ENCODE peak calls at places on chromosomes 6 and 20, in nine cellular contexts. One of them, this sample, is unnamed.

GRCh38 chr6:144215402-144215931 is 65.2 kb downstream of the STX11 start:
- DNase-seq in GM10248: peak
- DNase-seq in omental fat pad: no peak
- DNase-seq in H7: peak
- DNase-seq in NCI-H774: no peak
- DNase-seq in HEK293T: peak
- DNase-seq in GM04504: peak
- DNase-seq in fibroblast of the conjunctiva: peak
- DNase-seq in stimulated activated effector memory CD8-positive, alpha-beta T cell treated with anti-CD3 and anti-CD28 coated beads, Interleukin-12 subunit alpha, Interleukin-12 subunit beta, amount 100 ng/mL, for 72 hours: no peak
- DNase-seq in this sample: no peak

GRCh38 chr20:51767867-51768758 is at the start of gene ATP9A:
- DNase-seq in stimulated activated effector memory CD8-positive, alpha-beta T cell treated with anti-CD3 and anti-CD28 coated beads, Interleukin-12 subunit alpha, Interleukin-12 subunit beta, amount 100 ng/mL, for 72 hours: peak
- DNase-seq in HEK293T: peak
- DNase-seq in H7: peak
- DNase-seq in GM04504: no peak
- DNase-seq in omental fat pad: no peak
- DNase-seq in NCI-H774: no peak
- DNase-seq in fibroblast of the conjunctiva: no peak
- DNase-seq in GM10248: no peak
- DNase-seq in this sample: no peak

GRCh38 chr6:8785223-8785622 is 349.9 kb upstream of the SLC35B3 start:
- DNase-seq in GM10248: no peak
- DNase-seq in HEK293T: no peak
- DNase-seq in H7: no peak
- DNase-seq in GM04504: no peak
- DNase-seq in fibroblast of the conjunctiva: no peak
- DNase-seq in omental fat pad: no peak
- DNase-seq in stimulated activated effector memory CD8-positive, alpha-beta T cell treated with anti-CD3 and anti-CD28 coated beads, Interleukin-12 subunit alpha, Interleukin-12 subunit beta, amount 100 ng/mL, for 72 hours: no peak
- DNase-seq in NCI-H774: no peak
- DNase-seq in this sample: no peak

GRCh38 chr20:6501061-6501460 is 266.4 kb upstream of the BMP2 start:
- DNase-seq in GM10248: no peak
- DNase-seq in HEK293T: no peak
- DNase-seq in NCI-H774: no peak
- DNase-seq in stimulated activated effector memory CD8-positive, alpha-beta T cell treated with anti-CD3 and anti-CD28 coated beads, Interleukin-12 subunit alpha, Interleukin-12 subunit beta, amount 100 ng/mL, for 72 hours: no peak
- DNase-seq in fibroblast of the conjunctiva: peak
- DNase-seq in GM04504: peak
- DNase-seq in omental fat pad: no peak
- DNase-seq in H7: no peak
- DNase-seq in this sample: no peak

GRCh38 chr6:24501914-24502313 is 7.1 kb downstream of the ALDH5A1 start:
- DNase-seq in NCI-H774: no peak
- DNase-seq in stimulated activated effector memory CD8-positive, alpha-beta T cell treated with anti-CD3 and anti-CD28 coated beads, Interleukin-12 subunit alpha, Interleukin-12 subunit beta, amount 100 ng/mL, for 72 hours: no peak
- DNase-seq in HEK293T: no peak
- DNase-seq in H7: no peak
- DNase-seq in omental fat pad: no peak
- DNase-seq in GM10248: no peak
- DNase-seq in fibroblast of the conjunctiva: no peak
- DNase-seq in GM04504: no peak
- DNase-seq in this sample: no peak

GRCh38 chr6:77063494-77063893 is 399.8 kb downstream of the HTR1B start:
- DNase-seq in H7: no peak
- DNase-seq in stimulated activated effector memory CD8-positive, alpha-beta T cell treated with anti-CD3 and anti-CD28 coated beads, Interleukin-12 subunit alpha, Interleukin-12 subunit beta, amount 100 ng/mL, for 72 hours: no peak
- DNase-seq in omental fat pad: no peak
- DNase-seq in NCI-H774: no peak
- DNase-seq in HEK293T: no peak
- DNase-seq in GM04504: no peak
- DNase-seq in GM10248: no peak
- DNase-seq in fibroblast of the conjunctiva: no peak
- DNase-seq in this sample: no peak

GRCh38 chr6:15621203-15622044 is 41.4 kb downstream of the DTNBP1 start:
- DNase-seq in stimulated activated effector memory CD8-positive, alpha-beta T cell treated with anti-CD3 and anti-CD28 coated beads, Interleukin-12 subunit alpha, Interleukin-12 subunit beta, amount 100 ng/mL, for 72 hours: no peak
- DNase-seq in H7: peak
- DNase-seq in GM04504: no peak
- DNase-seq in omental fat pad: no peak
- DNase-seq in GM10248: peak
- DNase-seq in fibroblast of the conjunctiva: no peak
- DNase-seq in HEK293T: no peak
- DNase-seq in NCI-H774: no peak
- DNase-seq in this sample: no peak

GRCh38 chr20:54058420-54059139 is 11.8 kb downstream of the BCAS1 start:
- DNase-seq in fibroblast of the conjunctiva: no peak
- DNase-seq in omental fat pad: no peak
- DNase-seq in HEK293T: no peak
- DNase-seq in H7: no peak
- DNase-seq in NCI-H774: no peak
- DNase-seq in stimulated activated effector memory CD8-positive, alpha-beta T cell treated with anti-CD3 and anti-CD28 coated beads, Interleukin-12 subunit alpha, Interleukin-12 subunit beta, amount 100 ng/mL, for 72 hours: no peak
- DNase-seq in GM10248: no peak
- DNase-seq in GM04504: no peak
- DNase-seq in this sample: no peak

GRCh38 chr6:108295676-108296075 is 822 bp downstream of the AFG1L start:
- DNase-seq in H7: no peak
- DNase-seq in fibroblast of the conjunctiva: no peak
- DNase-seq in HEK293T: no peak
- DNase-seq in GM10248: no peak
- DNase-seq in stimulated activated effector memory CD8-positive, alpha-beta T cell treated with anti-CD3 and anti-CD28 coated beads, Interleukin-12 subunit alpha, Interleukin-12 subunit beta, amount 100 ng/mL, for 72 hours: no peak
- DNase-seq in omental fat pad: no peak
- DNase-seq in GM04504: no peak
- DNase-seq in NCI-H774: peak
- DNase-seq in this sample: peak

GRCh38 chr20:33131949-33132822 is 35.8 kb upstream of the BPIFA2 start:
- DNase-seq in stimulated activated effector memory CD8-positive, alpha-beta T cell treated with anti-CD3 and anti-CD28 coated beads, Interleukin-12 subunit alpha, Interleukin-12 subunit beta, amount 100 ng/mL, for 72 hours: no peak
- DNase-seq in GM04504: no peak
- DNase-seq in fibroblast of the conjunctiva: no peak
- DNase-seq in omental fat pad: no peak
- DNase-seq in H7: peak
- DNase-seq in GM10248: no peak
- DNase-seq in NCI-H774: no peak
- DNase-seq in HEK293T: no peak
- DNase-seq in this sample: no peak

GRCh38 chr6:1473166-1473565 is 83.8 kb downstream of the FOXF2 start:
- DNase-seq in HEK293T: no peak
- DNase-seq in fibroblast of the conjunctiva: no peak
- DNase-seq in NCI-H774: no peak
- DNase-seq in stimulated activated effector memory CD8-positive, alpha-beta T cell treated with anti-CD3 and anti-CD28 coated beads, Interleukin-12 subunit alpha, Interleukin-12 subunit beta, amount 100 ng/mL, for 72 hours: no peak
- DNase-seq in GM10248: no peak
- DNase-seq in omental fat pad: no peak
- DNase-seq in H7: no peak
- DNase-seq in GM04504: no peak
- DNase-seq in this sample: no peak

GRCh38 chr20:40536866-40537265 is 152.2 kb downstream of the MAFB start:
- DNase-seq in GM10248: no peak
- DNase-seq in GM04504: no peak
- DNase-seq in H7: no peak
- DNase-seq in fibroblast of the conjunctiva: no peak
- DNase-seq in NCI-H774: no peak
- DNase-seq in stimulated activated effector memory CD8-positive, alpha-beta T cell treated with anti-CD3 and anti-CD28 coated beads, Interleukin-12 subunit alpha, Interleukin-12 subunit beta, amount 100 ng/mL, for 72 hours: no peak
- DNase-seq in omental fat pad: no peak
- DNase-seq in HEK293T: no peak
- DNase-seq in this sample: no peak

GRCh38 chr6:37777272-37777736 is 42.2 kb upstream of the ZFAND3 start:
- DNase-seq in GM04504: no peak
- DNase-seq in fibroblast of the conjunctiva: no peak
- DNase-seq in omental fat pad: no peak
- DNase-seq in GM10248: peak
- DNase-seq in HEK293T: peak
- DNase-seq in NCI-H774: no peak
- DNase-seq in stimulated activated effector memory CD8-positive, alpha-beta T cell treated with anti-CD3 and anti-CD28 coated beads, Interleukin-12 subunit alpha, Interleukin-12 subunit beta, amount 100 ng/mL, for 72 hours: no peak
- DNase-seq in H7: peak
- DNase-seq in this sample: no peak

GRCh38 chr6:116975600-116975999 is 98.6 kb downstream of the RFX6 start:
- DNase-seq in NCI-H774: no peak
- DNase-seq in GM10248: no peak
- DNase-seq in HEK293T: no peak
- DNase-seq in GM04504: no peak
- DNase-seq in H7: no peak
- DNase-seq in fibroblast of the conjunctiva: no peak
- DNase-seq in stimulated activated effector memory CD8-positive, alpha-beta T cell treated with anti-CD3 and anti-CD28 coated beads, Interleukin-12 subunit alpha, Interleukin-12 subunit beta, amount 100 ng/mL, for 72 hours: no peak
- DNase-seq in omental fat pad: no peak
- DNase-seq in this sample: no peak

GRCh38 chr6:134722996-134723871 is 226.7 kb downstream of the ALDH8A1 start:
- DNase-seq in stimulated activated effector memory CD8-positive, alpha-beta T cell treated with anti-CD3 and anti-CD28 coated beads, Interleukin-12 subunit alpha, Interleukin-12 subunit beta, amount 100 ng/mL, for 72 hours: no peak
- DNase-seq in HEK293T: peak
- DNase-seq in NCI-H774: no peak
- DNase-seq in fibroblast of the conjunctiva: peak
- DNase-seq in GM10248: no peak
- DNase-seq in omental fat pad: no peak
- DNase-seq in GM04504: no peak
- DNase-seq in H7: no peak
- DNase-seq in this sample: peak

GRCh38 chr6:2764610-2765165 is 505 bp upstream of the WRNIP1 start:
- DNase-seq in GM04504: no peak
- DNase-seq in H7: peak
- DNase-seq in fibroblast of the conjunctiva: peak
- DNase-seq in GM10248: peak
- DNase-seq in omental fat pad: no peak
- DNase-seq in stimulated activated effector memory CD8-positive, alpha-beta T cell treated with anti-CD3 and anti-CD28 coated beads, Interleukin-12 subunit alpha, Interleukin-12 subunit beta, amount 100 ng/mL, for 72 hours: no peak
- DNase-seq in HEK293T: no peak
- DNase-seq in NCI-H774: peak
- DNase-seq in this sample: peak

GRCh38 chr6:93407186-93407585 is 12.2 kb downstream of the EPHA7 start:
- DNase-seq in HEK293T: no peak
- DNase-seq in GM10248: no peak
- DNase-seq in fibroblast of the conjunctiva: peak
- DNase-seq in stimulated activated effector memory CD8-positive, alpha-beta T cell treated with anti-CD3 and anti-CD28 coated beads, Interleukin-12 subunit alpha, Interleukin-12 subunit beta, amount 100 ng/mL, for 72 hours: no peak
- DNase-seq in GM04504: no peak
- DNase-seq in H7: no peak
- DNase-seq in NCI-H774: peak
- DNase-seq in omental fat pad: no peak
- DNase-seq in this sample: peak

GRCh38 chr6:7004581-7005297 is 103.0 kb upstream of the RREB1 start:
- DNase-seq in fibroblast of the conjunctiva: no peak
- DNase-seq in NCI-H774: no peak
- DNase-seq in GM10248: no peak
- DNase-seq in omental fat pad: no peak
- DNase-seq in GM04504: no peak
- DNase-seq in HEK293T: no peak
- DNase-seq in stimulated activated effector memory CD8-positive, alpha-beta T cell treated with anti-CD3 and anti-CD28 coated beads, Interleukin-12 subunit alpha, Interleukin-12 subunit beta, amount 100 ng/mL, for 72 hours: no peak
- DNase-seq in H7: no peak
- DNase-seq in this sample: no peak

GRCh38 chr6:106508836-106509235 is 120.5 kb downstream of the RTN4IP1 start:
- DNase-seq in GM10248: no peak
- DNase-seq in stimulated activated effector memory CD8-positive, alpha-beta T cell treated with anti-CD3 and anti-CD28 coated beads, Interleukin-12 subunit alpha, Interleukin-12 subunit beta, amount 100 ng/mL, for 72 hours: no peak
- DNase-seq in HEK293T: no peak
- DNase-seq in NCI-H774: no peak
- DNase-seq in H7: no peak
- DNase-seq in omental fat pad: no peak
- DNase-seq in GM04504: no peak
- DNase-seq in fibroblast of the conjunctiva: peak
- DNase-seq in this sample: no peak

GRCh38 chr6:64522859-64523258 is 887.3 kb downstream of the PHF3 start:
- DNase-seq in GM10248: no peak
- DNase-seq in NCI-H774: no peak
- DNase-seq in HEK293T: no peak
- DNase-seq in stimulated activated effector memory CD8-positive, alpha-beta T cell treated with anti-CD3 and anti-CD28 coated beads, Interleukin-12 subunit alpha, Interleukin-12 subunit beta, amount 100 ng/mL, for 72 hours: no peak
- DNase-seq in fibroblast of the conjunctiva: no peak
- DNase-seq in omental fat pad: no peak
- DNase-seq in GM04504: no peak
- DNase-seq in H7: no peak
- DNase-seq in this sample: no peak

GRCh38 chr20:29409833-29410804 is 1847.3 kb upstream of the DEFB115 start:
- DNase-seq in omental fat pad: no peak
- DNase-seq in stimulated activated effector memory CD8-positive, alpha-beta T cell treated with anti-CD3 and anti-CD28 coated beads, Interleukin-12 subunit alpha, Interleukin-12 subunit beta, amount 100 ng/mL, for 72 hours: no peak
- DNase-seq in HEK293T: no peak
- DNase-seq in fibroblast of the conjunctiva: no peak
- DNase-seq in GM10248: peak
- DNase-seq in NCI-H774: no peak
- DNase-seq in H7: peak
- DNase-seq in GM04504: no peak
- DNase-seq in this sample: no peak

GRCh38 chr6:127436578-127437110 is 22.5 kb downstream of the KIAA0408 start:
- DNase-seq in NCI-H774: no peak
- DNase-seq in stimulated activated effector memory CD8-positive, alpha-beta T cell treated with anti-CD3 and anti-CD28 coated beads, Interleukin-12 subunit alpha, Interleukin-12 subunit beta, amount 100 ng/mL, for 72 hours: no peak
- DNase-seq in H7: no peak
- DNase-seq in GM10248: no peak
- DNase-seq in GM04504: no peak
- DNase-seq in HEK293T: no peak
- DNase-seq in fibroblast of the conjunctiva: no peak
- DNase-seq in omental fat pad: no peak
- DNase-seq in this sample: no peak

GRCh38 chr6:142692942-142693341 is 252.0 kb downstream of the HIVEP2 start:
- DNase-seq in fibroblast of the conjunctiva: peak
- DNase-seq in GM10248: peak
- DNase-seq in H7: peak
- DNase-seq in omental fat pad: peak
- DNase-seq in stimulated activated effector memory CD8-positive, alpha-beta T cell treated with anti-CD3 and anti-CD28 coated beads, Interleukin-12 subunit alpha, Interleukin-12 subunit beta, amount 100 ng/mL, for 72 hours: peak
- DNase-seq in NCI-H774: peak
- DNase-seq in HEK293T: peak
- DNase-seq in GM04504: peak
- DNase-seq in this sample: peak

GRCh38 chr6:36050947-36051710 is 23.5 kb downstream of the MAPK14 start:
- DNase-seq in H7: no peak
- DNase-seq in GM10248: no peak
- DNase-seq in omental fat pad: no peak
- DNase-seq in stimulated activated effector memory CD8-positive, alpha-beta T cell treated with anti-CD3 and anti-CD28 coated beads, Interleukin-12 subunit alpha, Interleukin-12 subunit beta, amount 100 ng/mL, for 72 hours: no peak
- DNase-seq in fibroblast of the conjunctiva: no peak
- DNase-seq in NCI-H774: no peak
- DNase-seq in HEK293T: no peak
- DNase-seq in GM04504: no peak
- DNase-seq in this sample: no peak

GRCh38 chr20:4082406-4083102 is 67.2 kb upstream of the RNF24 start:
- DNase-seq in fibroblast of the conjunctiva: no peak
- DNase-seq in GM10248: no peak
- DNase-seq in stimulated activated effector memory CD8-positive, alpha-beta T cell treated with anti-CD3 and anti-CD28 coated beads, Interleukin-12 subunit alpha, Interleukin-12 subunit beta, amount 100 ng/mL, for 72 hours: peak
- DNase-seq in GM04504: no peak
- DNase-seq in H7: peak
- DNase-seq in omental fat pad: no peak
- DNase-seq in NCI-H774: no peak
- DNase-seq in HEK293T: no peak
- DNase-seq in this sample: no peak